ENCODE peak calls at places on chromosomes 12 and 14, in four cellular contexts. X is right lobe of liver, K is body of pancreas, M is heart left ventricle. U is an unnamed sample.
A peak's percentile ranks its signal among the peaks of the same experiment; 100 is the strongest.

GRCh38 chr14:93056166-93056839 is 59.4 kb downstream of the ITPK1 start:
- DNase-seq in X (no peak), K (no peak), M (peak; percentile 24), U (no peak)

GRCh38 chr12:124663206-124663605 is 95.8 kb upstream of the NCOR2 start:
- DNase-seq in X (no peak), K (no peak), M (no peak), U (no peak)

GRCh38 chr14:90518941-90519256 is 122.1 kb downstream of the CALM1 start:
- DNase-seq in X (no peak), K (peak; percentile 56), M (peak; percentile 25), U (no peak)

GRCh38 chr12:22231836-22232235 is 102.7 kb downstream of the ST8SIA1 start:
- DNase-seq in X (no peak), K (no peak), M (no peak), U (no peak)

GRCh38 chr12:22935501-22935900 is 310.5 kb downstream of the ETNK1 start:
- DNase-seq in X (no peak), K (no peak), M (no peak), U (no peak)

GRCh38 chr14:22427771-22428228 is 161.2 kb downstream of the DAD1 start:
- DNase-seq in X (no peak), K (peak; percentile 28), M (no peak), U (peak; percentile 59)

GRCh38 chr14:64550539-64551333 is 975 bp downstream of the PPP1R36 start:
- DNase-seq in X (no peak), K (no peak), M (no peak), U (no peak)

GRCh38 chr12:112161711-112162110 is 36.4 kb downstream of the TRAFD1 start:
- DNase-seq in X (peak; percentile 30), K (no peak), M (no peak), U (no peak)

GRCh38 chr12:103495158-103495782 is 498 bp downstream of the C12orf42 start:
- DNase-seq in X (no peak), K (peak; percentile 40), M (no peak), U (no peak)

GRCh38 chr14:102539544-102540309 is 30.2 kb upstream of the ANKRD9 start:
- DNase-seq in X (no peak), K (no peak), M (peak; percentile 73), U (peak; percentile 42)

GRCh38 chr14:82412545-82412944 is 878.9 kb upstream of the SEL1L start:
- DNase-seq in X (no peak), K (no peak), M (no peak), U (no peak)

GRCh38 chr14:104820669-104821228 is 19.8 kb downstream of the ZBTB42 start:
- DNase-seq in X (peak; percentile 75), K (peak; percentile 73), M (peak; percentile 68), U (peak; percentile 82)
- TF ChIP-seq CTCF in X (peak; percentile 43), K (peak; percentile 54), M (peak; percentile 35), U (peak; percentile 66)

DNA sequence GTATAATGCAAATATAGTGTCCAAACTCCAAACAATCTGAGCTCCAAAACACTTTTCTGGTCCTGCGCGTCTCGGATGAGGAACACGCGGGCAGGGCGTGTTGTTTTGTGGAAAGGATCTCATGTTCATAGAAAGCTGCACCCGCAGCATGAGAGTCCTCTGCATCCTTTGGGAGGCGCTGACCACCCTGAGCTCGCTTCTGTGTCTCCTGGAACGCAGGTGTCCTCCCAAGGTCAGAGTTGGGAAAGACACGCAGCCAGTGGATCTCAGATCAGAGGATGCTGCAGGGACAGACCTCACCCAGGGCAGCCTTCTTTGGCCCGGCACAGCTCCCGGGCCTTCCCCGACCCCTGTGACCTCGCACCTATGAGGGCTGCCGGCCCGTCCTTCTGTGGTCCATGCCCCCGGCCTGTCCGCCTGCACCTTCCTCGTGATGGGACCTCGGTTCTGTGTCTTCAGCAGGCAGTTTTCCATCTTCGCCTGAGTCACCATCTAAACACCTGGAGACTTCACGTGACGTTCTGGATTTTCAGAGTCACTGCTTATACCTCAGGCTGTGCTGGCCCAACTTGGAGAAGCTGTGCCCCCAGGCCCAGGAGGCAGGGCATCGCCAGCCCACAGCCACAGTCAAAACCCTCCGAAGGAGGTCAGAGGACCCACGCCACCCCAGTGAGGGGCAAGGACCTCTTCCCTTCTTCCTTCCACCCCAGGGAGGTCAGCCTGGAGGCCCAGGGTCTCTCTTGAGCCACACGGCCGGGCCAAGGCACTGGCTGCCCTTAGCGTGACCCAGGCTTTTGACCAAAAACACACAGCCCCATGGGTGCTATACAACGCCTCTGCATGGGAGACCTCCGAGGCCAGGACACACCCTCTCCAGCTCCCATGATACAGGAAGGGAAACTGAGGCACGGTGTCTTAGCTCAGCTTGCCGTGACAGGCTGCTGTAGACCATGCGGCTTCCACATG is 25.9 kb downstream of the MMP17 start:
- DNase-seq in X (peak; percentile 45), K (no peak), M (no peak), U (peak; percentile 55)
- TF ChIP-seq POLR2A in X (no peak), K (no peak), M (no peak), U (no peak)

GRCh38 chr14:32896979-32897723 is 41.5 kb upstream of the NPAS3 start:
- DNase-seq in X (no peak), K (no peak), M (no peak), U (no peak)
- H3K4me3 ChIP-seq in X (peak overlapping the region; percentile 58), K (peak overlapping the region; percentile 17), M (peak overlapping the region; percentile 56), U (no peak overlapping the region)

GRCh38 chr12:130459916-130460315 is 122.2 kb downstream of the PIWIL1 start:
- DNase-seq in X (peak; percentile 27), K (no peak), M (no peak), U (no peak)
- TF ChIP-seq CTCF in X (no peak), K (no peak), M (no peak), U (no peak)

GRCh38 chr12:6612247-6612646 is 5.1 kb upstream of the CHD4 start:
- DNase-seq in X (no peak), K (no peak), M (no peak), U (no peak)

GRCh38 chr12:6612652-6613014 is 5.5 kb upstream of the CHD4 start:
- DNase-seq in X (no peak), K (no peak), M (no peak), U (no peak)

GRCh38 chr12:6613776-6614512 is 6.8 kb upstream of the CHD4 start:
- DNase-seq in X (peak; percentile 93), K (peak; percentile 90), M (peak; percentile 93), U (peak; percentile 90)

GRCh38 chr12:6614513-6615177 is 7.5 kb upstream of the CHD4 start:
- DNase-seq in X (no peak), K (no peak), M (no peak), U (no peak)

DNA sequence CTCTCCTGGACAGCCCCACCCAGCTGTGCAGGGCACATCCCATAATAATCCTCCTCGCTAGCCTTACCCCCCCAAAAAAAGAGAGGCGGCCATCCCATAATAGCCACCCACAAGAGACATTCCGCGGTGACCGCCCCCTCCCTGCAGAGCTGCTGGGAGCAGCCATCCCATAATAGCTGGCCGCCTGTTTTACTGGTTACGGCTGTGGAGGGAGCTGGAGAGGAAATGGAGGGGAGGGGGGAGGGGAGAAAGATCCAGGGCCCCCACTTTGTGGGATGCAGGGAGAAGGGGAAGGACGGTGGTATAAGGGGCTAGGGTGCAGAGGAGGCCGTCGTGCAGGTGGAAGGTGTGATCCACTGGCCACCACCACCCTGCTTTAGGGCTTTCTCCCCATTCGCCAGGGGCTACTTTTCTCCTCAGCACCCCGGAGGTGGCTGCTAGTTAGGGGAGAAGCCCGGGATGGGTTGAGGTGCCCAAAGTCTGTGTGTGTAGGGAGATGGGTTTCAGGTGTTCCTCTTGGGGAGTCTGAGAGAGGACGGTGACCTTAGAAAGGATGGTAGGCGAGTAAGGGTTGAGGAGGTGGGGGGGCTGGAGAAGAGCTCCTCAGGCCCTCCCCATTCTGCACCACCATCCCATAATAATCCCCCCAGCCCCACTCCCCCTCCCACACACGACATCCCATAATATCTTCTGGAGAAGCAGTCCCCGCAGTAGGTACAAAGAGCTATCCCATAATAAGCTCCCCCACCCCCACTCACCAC is 6.0 kb upstream of the CHD4 start:
- DNase-seq in X (peak; percentile 59), K (peak; percentile 72), M (peak; percentile 80), U (no peak)
- TF ChIP-seq POLR2A in X (no peak), K (no peak), M (no peak), U (peak; percentile 6)

GRCh38 chr12:83865431-83865830 is 1047.2 kb downstream of the SLC6A15 start:
- DNase-seq in X (no peak), K (no peak), M (no peak), U (no peak)
- H3K4me3 ChIP-seq in X (no peak overlapping the region), K (no peak overlapping the region), M (no peak overlapping the region), U (no peak overlapping the region)

GRCh38 chr12:107415066-107415465 is 270.5 kb upstream of the PWP1 start:
- DNase-seq in X (no peak), K (no peak), M (no peak), U (no peak)
- TF ChIP-seq CTCF in X (no peak), K (no peak), M (no peak), U (no peak)

DNA sequence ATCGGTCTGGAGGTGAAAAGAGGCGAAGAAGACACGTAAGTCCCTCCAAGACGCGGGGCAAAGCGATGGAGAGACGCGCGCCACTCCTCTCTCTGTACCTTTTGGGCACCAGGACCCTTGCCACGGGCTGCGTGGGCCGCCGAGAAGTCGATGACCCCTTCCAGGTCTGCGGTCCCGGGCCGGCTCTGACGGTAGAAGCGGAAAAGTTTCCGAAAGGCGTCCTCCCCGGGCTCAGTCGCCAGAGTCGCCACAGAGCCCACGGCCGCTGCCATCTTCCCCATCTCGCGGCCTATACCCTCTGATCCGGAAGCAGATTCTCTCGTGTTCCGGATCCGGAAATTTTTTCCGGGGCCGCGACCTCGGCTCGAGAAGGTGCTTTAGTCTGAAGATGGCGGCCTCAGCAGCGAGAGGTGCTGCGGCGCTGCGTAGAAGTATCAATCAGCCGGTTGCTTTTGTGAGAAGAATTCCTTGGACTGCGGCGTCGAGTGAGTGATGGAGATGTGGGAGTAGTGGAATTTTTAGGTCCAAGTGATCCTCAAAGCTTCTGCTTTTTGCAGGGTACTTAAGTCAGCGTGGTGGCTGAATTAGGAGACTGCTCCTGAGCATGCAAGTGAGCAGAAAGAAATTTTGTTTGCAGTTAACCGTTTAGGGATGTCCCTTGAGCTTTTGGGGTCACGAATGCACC is at the start of the genes ALKBH1 and SLIRP:
- DNase-seq in X (peak; percentile 91), K (peak; percentile 87), M (peak; percentile 88), U (peak; percentile 88)
- TF ChIP-seq POLR2A in X (peak; percentile 64), K (no peak), M (no peak), U (no peak)

GRCh38 chr14:52545584-52546317 is 6.6 kb downstream of the TXNDC16 start:
- DNase-seq in X (no peak), K (no peak), M (no peak), U (no peak)

GRCh38 chr14:52547027-52547426 is 5.3 kb downstream of the TXNDC16 start:
- DNase-seq in X (no peak), K (no peak), M (no peak), U (no peak)

GRCh38 chr14:52546318-52546670 is 6.0 kb downstream of the TXNDC16 start:
- DNase-seq in X (no peak), K (no peak), M (no peak), U (no peak)

GRCh38 chr14:52550661-52551060 is 1.6 kb downstream of the TXNDC16 start:
- DNase-seq in X (no peak), K (no peak), M (no peak), U (no peak)

DNA sequence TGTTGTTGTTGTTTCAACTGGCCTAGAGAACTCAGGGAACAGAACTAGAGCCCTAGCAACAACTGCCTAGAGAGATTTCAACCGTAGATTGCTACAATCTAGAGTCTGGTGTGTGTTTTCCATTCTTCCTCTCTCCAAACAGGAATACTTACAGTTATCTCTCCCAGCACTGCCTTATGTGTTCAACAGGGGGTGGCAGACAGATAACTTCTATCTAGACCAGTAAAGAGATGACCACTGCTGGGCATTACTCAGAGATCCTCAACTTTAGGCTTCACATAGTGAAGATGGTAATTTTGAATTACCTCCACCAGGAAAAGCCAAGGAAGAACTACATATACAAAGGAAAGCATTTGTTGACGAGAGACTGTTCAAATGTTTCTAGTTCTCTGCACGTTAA is 4.8 kb downstream of the TXNDC16 start:
- DNase-seq in X (no peak), K (no peak), M (no peak), U (no peak)
- H3K4me3 ChIP-seq in X (no peak overlapping the region), K (no peak overlapping the region), M (no peak overlapping the region), U (no peak overlapping the region)

U was measured in upper lobe of left lung.